ENCODE peak calls at places on chromosomes 7 and 10, in six cellular contexts. Q is fibroblast of mammary gland; G is BJ; U is tibial artery; A is CD8-positive, alpha-beta memory T cell; W is naive thymus-derived CD4-positive, alpha-beta T cell. X is an unnamed sample.

GRCh38 chr7:127983804-127984332 is 47.4 kb downstream of the LRRC4 start:
- DNase-seq in W (no peak), G (no peak), A (no peak), Q (peak), U (no peak), X (no peak)

GRCh38 chr10:22252801-22253577 is 35.2 kb upstream of the EBLN1 start:
- DNase-seq in G (no peak), U (peak), Q (no peak), A (peak), W (peak), X (no peak)

GRCh38 chr10:57624066-57624465 is 643.6 kb downstream of the IPMK start:
- DNase-seq in U (no peak), G (no peak), Q (no peak), A (no peak), W (no peak), X (no peak)

GRCh38 chr10:8344756-8345155 is 290.3 kb downstream of the GATA3 start:
- DNase-seq in W (no peak), A (no peak), G (no peak), U (no peak), Q (no peak), X (no peak)

GRCh38 chr10:71685554-71686202 is 33.9 kb downstream of the C10orf105 start:
- DNase-seq in U (no peak), Q (no peak), A (no peak), G (no peak), W (no peak), X (no peak)

GRCh38 chr10:102633282-102633681 is 11.0 kb upstream of the TRIM8 start:
- DNase-seq in G (no peak), W (no peak), U (no peak), A (no peak), Q (peak), X (no peak)

GRCh38 chr10:85558533-85558932 is 808.1 kb downstream of the GRID1 start:
- DNase-seq in W (no peak), Q (peak), U (no peak), A (no peak), G (no peak), X (no peak)

GRCh38 chr10:69991151-69991550 is 61.5 kb upstream of the MACROH2A2 start:
- DNase-seq in U (no peak), W (no peak), G (no peak), Q (no peak), A (no peak), X (no peak)

GRCh38 chr7:13262929-13263530 is 575.6 kb downstream of the ARL4A start:
- DNase-seq in Q (peak), U (no peak), W (peak), G (no peak), A (no peak), X (no peak)

GRCh38 chr7:96548664-96549063 is 161.0 kb downstream of the SEM1 start:
- DNase-seq in U (no peak), G (no peak), A (no peak), W (no peak), Q (peak), X (no peak)

GRCh38 chr10:49539320-49539885 is 482 bp upstream of the ERCC6 start:
- DNase-seq in W (no peak), G (no peak), U (peak), A (no peak), Q (peak), X (no peak)

GRCh38 chr10:58660577-58661255 is 148.0 kb downstream of the BICC1 start:
- DNase-seq in Q (peak), A (no peak), W (no peak), U (no peak), G (no peak), X (no peak)

GRCh38 chr10:108250954-108251620 is 1086.6 kb upstream of the SORCS1 start:
- DNase-seq in Q (peak), U (no peak), W (no peak), A (no peak), G (no peak), X (no peak)

GRCh38 chr10:125802739-125803138 is 20.3 kb downstream of the UROS start:
- DNase-seq in Q (no peak), U (no peak), W (no peak), G (no peak), A (no peak), X (no peak)

GRCh38 chr10:1183033-1183396 is 126.8 kb downstream of the WDR37 start:
- DNase-seq in U (no peak), Q (no peak), G (no peak), A (no peak), W (no peak), X (no peak)

GRCh38 chr7:98372993-98373392 is 27.9 kb downstream of the BAIAP2L1 start:
- DNase-seq in Q (peak), G (no peak), A (no peak), W (no peak), U (no peak), X (peak)

GRCh38 chr7:128112781-128113221 is 81.6 kb upstream of the LRRC4 start:
- DNase-seq in W (no peak), A (no peak), Q (no peak), U (no peak), G (no peak), X (no peak)

GRCh38 chr7:105672820-105673219 is 91.5 kb upstream of the EFCAB10 start:
- DNase-seq in Q (no peak), U (no peak), G (no peak), W (no peak), A (no peak), X (no peak)

GRCh38 chr10:79056361-79056735 is 12.4 kb upstream of the ZMIZ1 start:
- DNase-seq in U (no peak), G (no peak), A (no peak), W (no peak), Q (no peak), X (no peak)

GRCh38 chr10:16698457-16698856 is 118.8 kb downstream of the RSU1 start:
- DNase-seq in Q (no peak), W (no peak), A (no peak), G (no peak), U (no peak), X (no peak)

GRCh38 chr7:91280180-91280579 is 15.9 kb downstream of the FZD1 start:
- DNase-seq in W (no peak), G (no peak), A (no peak), Q (no peak), U (no peak), X (no peak)

GRCh38 chr10:122911889-122912484 is 1.6 kb downstream of the FAM24A start:
- DNase-seq in A (peak), W (peak), U (no peak), G (no peak), Q (peak), X (no peak)

GRCh38 chr10:89207181-89207800 is at the start of gene CH25H:
- DNase-seq in A (peak), U (peak), Q (peak), G (no peak), W (peak), X (no peak)

GRCh38 chr10:96482815-96483588 is 30.7 kb downstream of the TLL2 start:
- DNase-seq in U (no peak), G (no peak), Q (no peak), W (no peak), A (no peak), X (no peak)

GRCh38 chr10:89332092-89332633 is 4.4 kb downstream of the IFIT3 start:
- DNase-seq in A (no peak), Q (peak), W (peak), G (peak), U (no peak), X (no peak)

GRCh38 chr10:86857097-86857825 is 100.2 kb downstream of the MMRN2 start:
- DNase-seq in Q (peak), G (peak), U (no peak), W (no peak), A (no peak), X (no peak)

GRCh38 chr7:47968852-47969774 is 10.3 kb downstream of the HUS1 start:
- DNase-seq in G (no peak), W (peak), U (no peak), A (peak), Q (peak), X (no peak)

GRCh38 chr7:92830047-92830446 is 6.3 kb downstream of the CDK6 start:
- DNase-seq in W (no peak), G (no peak), A (no peak), Q (no peak), U (no peak), X (no peak)

GRCh38 chr7:92832623-92833023 is 3.8 kb downstream of the CDK6 start:
- DNase-seq in A (no peak), Q (no peak), U (no peak), W (no peak), G (no peak), X (no peak)

GRCh38 chr7:92831716-92832622 is 4.4 kb downstream of the CDK6 start:
- DNase-seq in W (no peak), U (no peak), A (no peak), G (peak), Q (peak), X (peak)

GRCh38 chr7:92833024-92833765 is 3.2 kb downstream of the CDK6 start:
- DNase-seq in U (peak), Q (peak), A (peak), W (peak), G (no peak), X (no peak)

DNA sequence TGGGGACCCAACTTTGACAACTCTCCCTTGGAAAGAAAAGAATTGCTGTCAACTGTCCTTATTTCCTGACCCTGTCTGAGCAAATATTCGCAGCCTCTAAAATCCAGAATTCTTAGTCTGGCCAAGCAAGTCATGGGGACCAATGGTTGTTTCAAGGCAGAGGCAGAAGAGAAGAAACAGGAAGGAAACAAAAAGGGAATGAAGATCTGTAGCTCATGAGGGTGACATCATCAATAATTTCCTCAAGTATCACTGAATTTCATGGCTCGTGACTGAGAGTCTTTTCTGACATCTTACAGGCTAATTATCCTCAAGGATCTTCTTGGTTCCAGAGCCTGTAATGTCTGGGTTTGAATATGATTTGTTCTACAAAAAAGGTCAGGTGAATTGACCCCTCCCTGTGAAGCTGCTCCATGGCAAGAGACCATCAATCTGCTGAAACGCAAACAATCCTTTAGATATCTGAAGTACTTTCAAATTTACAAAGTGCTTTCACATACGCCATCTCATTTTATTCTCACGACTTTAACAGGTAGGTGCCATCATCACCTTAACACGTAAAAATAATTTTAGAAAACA is 5.8 kb downstream of the CDK6 start:
- DNase-seq in Q (no peak), G (no peak), A (no peak), U (no peak), W (no peak), X (no peak)
- H3K4me3 ChIP-seq in Q (no peak), G (no peak), A (peak), U (no peak), W (no peak), X (no peak)

DNA sequence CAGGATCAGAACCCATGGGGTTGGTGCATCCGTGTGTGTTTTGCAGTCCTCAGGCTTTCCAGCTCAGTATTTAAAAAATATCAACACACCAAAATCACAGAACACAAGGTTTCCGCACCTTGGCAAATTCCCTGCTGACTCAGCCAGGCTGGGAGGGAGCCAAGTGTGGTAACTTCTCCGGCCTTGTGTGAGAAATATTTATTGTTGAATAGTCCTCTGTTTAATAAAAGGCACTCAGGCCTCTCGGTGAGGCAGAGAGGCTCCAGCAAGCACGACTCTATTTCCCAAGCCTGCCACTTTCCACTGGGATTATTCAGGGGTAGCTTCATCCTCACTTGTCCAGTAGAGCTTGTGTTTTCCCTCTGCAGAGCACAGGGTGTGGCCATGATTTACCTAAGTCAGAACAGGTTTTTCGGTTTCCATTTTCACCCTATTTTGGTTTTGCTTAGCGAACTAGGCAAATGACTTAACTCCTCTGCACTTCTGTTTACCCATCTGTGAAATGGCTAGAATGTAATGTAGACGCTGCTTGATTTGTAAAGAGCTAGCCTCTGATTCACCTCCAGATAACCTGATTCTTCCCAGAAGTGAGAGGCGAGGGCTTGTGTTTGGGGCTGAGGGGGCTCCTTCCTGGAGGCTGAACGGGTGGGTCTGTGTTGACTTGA is 13.0 kb upstream of the CHST15 start:
- DNase-seq in G (peak), A (no peak), Q (peak), U (peak), W (no peak), X (peak)
- H3K4me3 ChIP-seq in G (no peak), A (no peak), Q (no peak), U (no peak), W (no peak), X (no peak)

GRCh38 chr10:117541909-117542705 is 439 bp upstream of the EMX2 start:
- DNase-seq in U (peak), A (no peak), W (peak), Q (peak), G (peak), X (peak)
- H3K4me3 ChIP-seq in U (peak), A (no peak), W (no peak), Q (peak), G (peak), X (peak)

GRCh38 chr10:14648936-14649335 is 125.8 kb downstream of the FAM107B start:
- DNase-seq in A (no peak), G (no peak), Q (no peak), W (no peak), U (no peak), X (no peak)
- H3K4me3 ChIP-seq in A (peak), G (no peak), Q (no peak), W (peak), U (no peak), X (no peak)

GRCh38 chr7:23474829-23475578 is 4.7 kb upstream of the IGF2BP3 start:
- DNase-seq in Q (no peak), W (peak), G (no peak), A (no peak), U (no peak), X (no peak)

GRCh38 chr7:23476286-23477169 is 6.2 kb upstream of the IGF2BP3 start:
- DNase-seq in A (no peak), W (no peak), U (no peak), G (no peak), Q (no peak), X (no peak)

GRCh38 chr7:23475579-23475844 is 5.2 kb upstream of the IGF2BP3 start:
- DNase-seq in Q (no peak), U (no peak), A (no peak), G (no peak), W (no peak), X (no peak)

GRCh38 chr7:23477962-23478866 is 7.9 kb upstream of the IGF2BP3 start:
- DNase-seq in W (no peak), G (no peak), U (no peak), A (no peak), Q (no peak), X (no peak)

GRCh38 chr7:23477170-23477525 is 6.9 kb upstream of the IGF2BP3 start:
- DNase-seq in W (no peak), A (no peak), G (no peak), Q (no peak), U (no peak), X (no peak)
- H3K4me3 ChIP-seq in W (no peak), A (no peak), G (no peak), Q (no peak), U (no peak), X (no peak)

DNA sequence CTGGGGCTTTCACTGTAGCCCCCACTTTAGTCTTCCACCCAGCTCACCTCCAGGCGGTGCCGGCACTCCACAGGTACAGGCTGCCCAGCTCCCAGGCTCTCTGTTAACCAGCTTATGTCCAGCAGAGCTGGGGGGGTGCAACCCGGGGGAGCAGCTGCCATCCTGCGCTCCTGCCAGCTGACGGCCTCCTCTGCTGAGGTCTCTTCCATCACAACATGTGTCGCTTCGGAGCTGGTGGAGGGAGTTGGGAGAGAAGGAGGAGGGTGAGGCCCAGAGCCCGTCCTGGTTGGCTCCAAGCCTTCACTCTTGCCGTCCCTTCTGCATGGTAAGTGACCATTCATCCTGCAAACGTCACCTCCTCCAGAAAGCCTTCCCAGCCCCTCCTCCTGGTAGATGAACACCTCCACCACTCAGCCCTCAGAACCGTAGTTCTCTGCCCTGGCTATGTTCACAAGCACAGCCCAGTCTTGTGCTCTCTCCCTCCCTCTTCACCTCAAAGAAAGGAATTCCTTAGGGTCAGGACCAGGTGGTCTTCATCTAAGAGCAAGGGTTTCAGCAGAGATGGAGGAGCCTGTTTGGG is 1.6 kb downstream of the POLM start:
- DNase-seq in G (no peak), U (no peak), A (no peak), W (no peak), Q (no peak), X (no peak)
- H3K4me3 ChIP-seq in G (no peak), U (peak), A (peak), W (peak), Q (no peak), X (no peak)

GRCh38 chr7:107661865-107662379 is 1.3 kb downstream of the SLC26A4 start:
- DNase-seq in G (no peak), A (no peak), W (no peak), U (no peak), Q (no peak), X (no peak)
- H3K4me3 ChIP-seq in G (peak), A (peak), W (peak), U (peak), Q (peak), X (peak)

GRCh38 chr10:119210633-119211032 is 3.3 kb downstream of the GRK5 start:
- DNase-seq in A (no peak), G (no peak), U (no peak), W (no peak), Q (no peak), X (no peak)

GRCh38 chr10:119207713-119208552 is 562 bp downstream of the GRK5 start:
- DNase-seq in W (peak), Q (peak), U (peak), A (peak), G (no peak), X (no peak)

GRCh38 chr10:119209736-119210355 is 2.5 kb downstream of the GRK5 start:
- DNase-seq in U (no peak), A (no peak), G (no peak), Q (no peak), W (no peak), X (no peak)

GRCh38 chr10:119208553-119208940 is 1.2 kb downstream of the GRK5 start:
- DNase-seq in G (no peak), U (no peak), W (no peak), A (no peak), Q (peak), X (no peak)

DNA sequence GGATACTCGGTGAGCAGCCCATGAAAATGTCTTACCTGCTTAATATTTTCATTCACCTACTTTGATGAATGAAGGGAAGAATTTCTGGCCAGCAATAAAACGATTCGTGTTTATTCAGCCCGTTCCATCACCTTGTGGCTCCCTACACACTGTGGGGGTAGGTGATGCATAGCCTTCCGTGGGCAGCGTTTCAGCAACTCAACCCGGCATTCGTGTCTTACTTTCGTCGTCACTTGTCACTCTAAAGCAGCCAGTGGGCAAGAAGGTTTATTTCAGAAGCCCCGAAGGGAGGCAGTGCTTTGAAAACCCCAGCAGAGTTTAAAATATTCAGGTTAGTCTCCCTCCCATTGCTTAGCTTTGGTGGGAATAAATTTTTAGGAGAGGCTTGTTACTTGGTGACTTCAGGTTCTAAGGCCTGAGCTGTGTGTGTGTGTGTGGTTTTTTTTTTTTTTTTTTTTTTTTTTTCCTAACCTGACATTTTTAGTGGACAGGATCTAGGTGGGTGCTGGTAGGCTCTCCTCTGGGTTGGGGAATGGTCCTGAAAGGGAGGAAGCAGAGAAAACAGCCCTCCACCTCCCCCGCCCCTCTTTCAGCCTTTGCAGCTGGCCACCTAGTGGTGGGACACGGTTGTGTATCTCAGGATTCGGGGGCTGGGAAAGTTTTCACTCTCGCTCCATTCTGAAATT is 1.8 kb downstream of the GRK5 start:
- DNase-seq in G (no peak), A (peak), Q (peak), U (peak), W (peak), X (no peak)
- H3K4me3 ChIP-seq in G (peak), A (peak), Q (peak), U (peak), W (peak), X (peak)

DNA sequence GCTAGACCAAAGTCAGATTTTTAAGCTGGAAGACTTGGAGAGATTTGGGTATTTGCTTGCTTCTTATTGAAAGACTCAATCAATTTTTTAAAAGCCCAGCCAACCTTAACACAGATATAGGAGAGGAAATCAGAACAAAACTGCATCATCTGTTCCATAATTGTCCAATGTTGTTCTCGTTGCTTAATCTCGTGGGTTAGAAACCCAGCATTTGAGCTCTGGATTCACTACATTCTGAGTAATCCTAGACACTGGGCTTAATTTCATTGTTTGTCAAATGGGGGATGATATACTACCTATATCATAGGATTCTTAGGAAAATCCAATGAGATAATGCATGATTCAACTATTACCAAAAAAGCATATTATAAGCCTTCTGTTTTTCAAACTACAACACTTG is 48.9 kb downstream of the CALD1 start:
- DNase-seq in U (no peak), Q (peak), W (no peak), A (no peak), G (no peak), X (no peak)
- H3K4me3 ChIP-seq in U (peak), Q (no peak), W (no peak), A (no peak), G (no peak), X (no peak)